ENCODE peak calls at places on chromosomes 7 and 10, in ten cellular contexts. S, Q, C, P, O, T, R, H, Z and F are unnamed samples.
A peak's percentile ranks its signal among the peaks of the same experiment; 100 is the strongest.

GRCh38 chr10:11236234-11236633 is 218.6 kb downstream of the CELF2 start:
- DNase-seq in S (no peak), Q (no peak), C (no peak), P (no peak), O (no peak), T (no peak), R (no peak), H (no peak), Z (no peak), F (no peak)

GRCh38 chr7:150448789-150449147 is 1.7 kb upstream of the GIMAP8 start:
- DNase-seq in S (peak; percentile 92), Q (peak; percentile 88), C (peak; percentile 84), P (peak; percentile 55), O (peak; percentile 74), T (peak; percentile 74), R (peak; percentile 69), H (peak; percentile 75), Z (peak; percentile 84), F (no peak)

GRCh38 chr7:23106491-23106800 is 861 bp downstream of the KLHL7 start:
- DNase-seq in S (no peak), Q (peak; percentile 28), C (no peak), P (peak; percentile 3), O (no peak), T (no peak), R (no peak), H (peak; percentile 61), Z (peak; percentile 73), F (no peak)

GRCh38 chr10:4678023-4678950 is 147.7 kb upstream of the AKR1E2 start:
- DNase-seq in S (peak; percentile 58), Q (no peak), C (peak; percentile 15), P (no peak), O (peak; percentile 87), T (peak; percentile 91), R (no peak), H (no peak), Z (no peak), F (no peak)

GRCh38 chr7:140924019-140924820 is 509 bp downstream of the BRAF start:
- DNase-seq in S (peak; percentile 86), Q (peak; percentile 82), C (peak; percentile 55), P (peak; percentile 65), O (peak; percentile 80), T (peak; percentile 56), R (peak; percentile 60), H (peak; percentile 79), Z (peak; percentile 73), F (no peak)

GRCh38 chr10:50929670-50930069 is 44.2 kb upstream of the A1CF start:
- DNase-seq in S (no peak), Q (no peak), C (no peak), P (no peak), O (peak; percentile 68), T (no peak), R (no peak), H (no peak), Z (no peak), F (no peak)

GRCh38 chr7:106217089-106217542 is 67.7 kb downstream of the NAMPT start:
- DNase-seq in S (peak; percentile 77), Q (no peak), C (peak; percentile 26), P (peak; percentile 9), O (peak; percentile 65), T (peak; percentile 67), R (peak; percentile 41), H (no peak), Z (no peak), F (no peak)

GRCh38 chr7:113026941-113027340 is 59.7 kb downstream of the GPR85 start:
- DNase-seq in S (no peak), Q (no peak), C (no peak), P (no peak), O (peak; percentile 74), T (no peak), R (no peak), H (no peak), Z (no peak), F (peak; percentile 48)

GRCh38 chr10:124156524-124157225 is 63.3 kb upstream of the CHST15 start:
- DNase-seq in S (peak; percentile 58), Q (no peak), C (no peak), P (no peak), O (no peak), T (no peak), R (no peak), H (peak; percentile 15), Z (no peak), F (no peak)

GRCh38 chr10:78559514-78560392 is 509.0 kb upstream of the ZMIZ1 start:
- DNase-seq in S (no peak), Q (no peak), C (no peak), P (peak; percentile 46), O (no peak), T (no peak), R (no peak), H (no peak), Z (no peak), F (no peak)

GRCh38 chr7:5421626-5422323 is 1.9 kb downstream of the TNRC18 start:
- DNase-seq in S (peak; percentile 77), Q (peak; percentile 40), C (peak; percentile 74), P (peak; percentile 13), O (peak; percentile 85), T (peak; percentile 81), R (no peak), H (peak; percentile 27), Z (peak; percentile 69), F (no peak)

GRCh38 chr10:1162481-1163203 is 106.5 kb downstream of the WDR37 start:
- DNase-seq in S (peak; percentile 25), Q (no peak), C (no peak), P (no peak), O (no peak), T (no peak), R (no peak), H (no peak), Z (no peak), F (no peak)

GRCh38 chr10:48501226-48501625 is 103.6 kb downstream of the ARHGAP22 start:
- DNase-seq in S (no peak), Q (no peak), C (no peak), P (no peak), O (no peak), T (no peak), R (no peak), H (no peak), Z (no peak), F (no peak)

GRCh38 chr7:38102486-38102885 is 75.6 kb upstream of the STARD3NL start:
- DNase-seq in S (no peak), Q (no peak), C (no peak), P (no peak), O (peak; percentile 16), T (peak; percentile 74), R (no peak), H (no peak), Z (peak; percentile 40), F (no peak)

GRCh38 chr10:113993489-113993932 is 50.2 kb upstream of the ADRB1 start:
- DNase-seq in S (no peak), Q (peak; percentile 40), C (peak; percentile 12), P (no peak), O (no peak), T (peak; percentile 46), R (no peak), H (no peak), Z (peak; percentile 43), F (no peak)

GRCh38 chr10:62426086-62426485 is 51.9 kb downstream of the ZNF365 start:
- DNase-seq in S (no peak), Q (no peak), C (no peak), P (no peak), O (peak; percentile 62), T (no peak), R (no peak), H (no peak), Z (no peak), F (peak; percentile 58)

GRCh38 chr10:118981946-118982345 is 47.6 kb upstream of the NANOS1 start:
- DNase-seq in S (no peak), Q (no peak), C (no peak), P (no peak), O (no peak), T (no peak), R (no peak), H (no peak), Z (no peak), F (no peak)